ENCODE peak calls at places on chromosomes 11 and 22, in four cellular contexts. G is K562, C is SK-N-SH, Q is HepG2. S is an unnamed sample.

GRCh38 chr11:68030318-68031135 is at the start of gene NDUFS8:
- DNase-seq in C (peak), Q (peak), G (peak), S (peak)

GRCh38 chr11:19953909-19954308 is 206.4 kb downstream of the DBX1 start:
- DNase-seq in G (peak), Q (peak), C (no peak), S (peak)

GRCh38 chr11:46729110-46730027 is 10.4 kb downstream of the F2 start:
- DNase-seq in G (no peak), C (no peak), Q (no peak), S (no peak)

GRCh38 chr11:32366671-32367070 is 68.7 kb downstream of the WT1 start:
- DNase-seq in G (no peak), C (no peak), Q (no peak), S (no peak)

GRCh38 chr22:30605449-30606110 is 1.4 kb upstream of the TCN2 start:
- DNase-seq in C (peak), Q (peak), G (peak), S (peak)

GRCh38 chr11:62985351-62985750 is 584 bp upstream of the SLC22A6 start:
- DNase-seq in G (no peak), C (no peak), Q (no peak), S (no peak)

GRCh38 chr11:3981084-3981633 is 113.4 kb upstream of the RRM1 start:
- DNase-seq in G (no peak), Q (no peak), C (no peak), S (no peak)

GRCh38 chr11:72263363-72263762 is 19.4 kb upstream of the PHOX2A start:
- DNase-seq in Q (no peak), G (peak), C (no peak), S (no peak)

GRCh38 chr11:44860967-44861828 is 89.5 kb downstream of the TP53I11 start:
- DNase-seq in Q (no peak), C (no peak), G (no peak), S (no peak)

GRCh38 chr11:69636870-69637600 is 3.9 kb upstream of the CCND1 start:
- DNase-seq in C (no peak), G (no peak), Q (no peak), S (no peak)

GRCh38 chr22:33440756-33441155 is 382.6 kb upstream of the SYN3 start:
- DNase-seq in G (no peak), Q (no peak), C (no peak), S (no peak)

GRCh38 chr22:45131749-45132148 is 32.0 kb upstream of the NUP50 start:
- DNase-seq in C (no peak), Q (no peak), G (no peak), S (no peak)

GRCh38 chr11:44540667-44541066 is 24.8 kb upstream of the CD82 start:
- DNase-seq in G (no peak), Q (no peak), C (no peak), S (no peak)

GRCh38 chr11:76823481-76824028 is 37.2 kb upstream of the ACER3 start:
- DNase-seq in C (no peak), Q (peak), G (peak), S (peak)

GRCh38 chr11:77179048-77179447 is 51.0 kb downstream of the MYO7A start:
- DNase-seq in C (no peak), G (no peak), Q (peak), S (no peak)

GRCh38 chr22:25331050-25331449 is 111.6 kb downstream of the CRYBB2 start:
- DNase-seq in C (no peak), G (no peak), Q (no peak), S (no peak)

GRCh38 chr11:59289782-59290181 is 68.9 kb upstream of the OR5AN1 start:
- DNase-seq in G (no peak), Q (no peak), C (no peak), S (no peak)

GRCh38 chr11:44729718-44730117 is 3.0 kb downstream of the TSPAN18 start:
- DNase-seq in Q (no peak), G (no peak), C (no peak), S (no peak)

GRCh38 chr11:87137711-87138110 is 100.0 kb downstream of the TMEM135 start:
- DNase-seq in Q (no peak), G (no peak), C (no peak), S (no peak)

GRCh38 chr11:69297926-69298777 is 4.2 kb downstream of the MYEOV start:
- DNase-seq in Q (peak), C (no peak), G (peak), S (peak)

GRCh38 chr11:119673389-119674336 is 55.3 kb downstream of the NECTIN1 start:
- DNase-seq in G (no peak), Q (no peak), C (no peak), S (no peak)
- TF ChIP-seq ELF1 in G (no peak), Q (no peak), C (no peak), S (no peak)

GRCh38 chr11:14376920-14377319 is 17.9 kb upstream of the RRAS2 start:
- DNase-seq in G (no peak), C (no peak), Q (no peak), S (no peak)
- TF ChIP-seq ELF1 in G (no peak), C (no peak), Q (no peak), S (no peak)

DNA sequence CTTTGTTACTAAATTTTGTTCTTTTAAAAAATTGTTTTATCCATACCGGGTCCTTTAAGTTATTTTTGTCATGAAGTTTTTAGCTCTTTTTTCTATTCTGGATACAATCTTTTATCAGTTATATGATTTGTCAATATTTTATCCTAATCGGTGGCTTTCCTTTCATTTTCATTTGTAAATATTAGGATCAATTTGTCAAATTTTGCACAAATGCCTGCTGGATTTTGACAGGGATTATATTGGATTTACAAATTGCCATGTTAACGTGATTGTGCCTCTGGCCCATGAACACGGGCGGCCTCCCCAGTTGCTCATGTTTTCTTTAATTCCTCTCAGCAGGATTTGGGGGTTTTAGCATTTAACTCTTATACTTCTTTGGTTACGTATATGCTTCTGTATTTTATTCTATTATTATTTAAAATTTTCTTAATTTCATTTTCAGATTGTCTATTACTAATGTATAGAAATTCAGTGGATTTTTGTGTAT is 20.7 kb upstream of the KRTAP5-6 start:
- DNase-seq in C (no peak), Q (no peak), G (no peak), S (no peak)
- TF ChIP-seq ELF1 in C (no peak), Q (no peak), G (no peak), S (no peak)

GRCh38 chr22:38489561-38490133 is 16.5 kb downstream of the DDX17 start:
- DNase-seq in G (no peak), Q (no peak), C (no peak), S (no peak)

GRCh38 chr22:38485783-38486182 is 17.9 kb downstream of the KDELR3 start:
- DNase-seq in G (no peak), Q (no peak), C (no peak), S (no peak)

GRCh38 chr22:38490475-38490874 is 15.6 kb downstream of the DDX17 start:
- DNase-seq in C (no peak), Q (no peak), G (no peak), S (no peak)

GRCh38 chr22:38489142-38489541 is 17.0 kb downstream of the DDX17 start:
- DNase-seq in C (no peak), G (no peak), Q (no peak), S (no peak)

DNA sequence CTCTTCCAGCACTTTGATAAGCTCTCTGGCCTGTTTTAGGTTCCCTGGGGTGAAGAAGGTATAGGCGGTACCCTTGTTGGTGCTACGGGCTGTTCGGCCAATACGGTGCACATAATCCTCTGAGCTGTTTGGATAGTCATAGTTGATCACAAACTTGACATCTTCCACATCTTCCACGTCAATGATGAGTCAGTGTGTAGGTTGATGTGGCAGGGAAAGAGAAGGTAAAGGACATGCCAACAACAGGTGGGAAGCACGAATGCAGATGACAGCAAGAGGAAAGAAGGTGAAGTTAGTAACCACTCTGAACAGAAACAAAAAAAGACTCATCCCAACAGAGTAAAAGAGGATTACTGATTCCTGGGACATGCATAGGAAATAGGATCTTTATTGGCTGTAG is 18.2 kb downstream of the DDX17 start:
- DNase-seq in G (no peak), C (no peak), Q (no peak), S (no peak)
- TF ChIP-seq ELF1 in G (no peak), C (no peak), Q (no peak), S (no peak)

GRCh38 chr22:17575681-17576080 is 12.4 kb downstream of the SLC25A18 start:
- DNase-seq in C (no peak), Q (no peak), G (no peak), S (no peak)

GRCh38 chr22:17578129-17578754 is 14.9 kb downstream of the SLC25A18 start:
- DNase-seq in G (no peak), C (no peak), Q (peak), S (no peak)

GRCh38 chr22:17575151-17575550 is 11.9 kb downstream of the SLC25A18 start:
- DNase-seq in G (no peak), C (no peak), Q (no peak), S (no peak)

GRCh38 chr22:17579535-17579981 is 16.3 kb downstream of the SLC25A18 start:
- DNase-seq in C (no peak), G (no peak), Q (no peak), S (no peak)

GRCh38 chr22:17576475-17576874 is 13.2 kb downstream of the SLC25A18 start:
- DNase-seq in C (no peak), G (no peak), Q (no peak), S (no peak)
- TF ChIP-seq ELF1 in C (no peak), G (no peak), Q (no peak), S (no peak)

S was measured in HCT116.